ENCODE peak calls at places on chromosomes 1 and 21, in five cellular contexts. J is H9, W is neuronal stem cell, D is H1, M is IMR-90. U is an unnamed sample.

GRCh38 chr1:217106231-217106630 is 383.0 kb upstream of the ESRRG start:
- DNase-seq in J (no peak), W (no peak), D (no peak), M (peak), U (no peak)

GRCh38 chr1:69982992-69983391 is 222.4 kb downstream of the LRRC40 start:
- DNase-seq in J (no peak), W (no peak), D (no peak), M (peak), U (peak)

GRCh38 chr1:23168079-23168461 is 586 bp downstream of the LUZP1 start:
- DNase-seq in J (peak), W (no peak), D (no peak), M (no peak), U (no peak)

GRCh38 chr1:230109871-230110667 is 43.0 kb downstream of the GALNT2 start:
- DNase-seq in J (no peak), W (no peak), D (no peak), M (peak), U (peak)

GRCh38 chr1:77672374-77672773 is 10.1 kb downstream of the ZZZ3 start:
- DNase-seq in J (no peak), W (no peak), D (no peak), M (no peak), U (no peak)

GRCh38 chr1:74415935-74416334 is 96.5 kb downstream of the LRRC53 start:
- DNase-seq in J (no peak), W (no peak), D (no peak), M (no peak), U (no peak)

GRCh38 chr1:175077356-175078030 is 9.9 kb downstream of the TNN start:
- DNase-seq in J (no peak), W (no peak), D (no peak), M (no peak), U (no peak)

GRCh38 chr1:18934205-18935000 is 22.1 kb downstream of the IFFO2 start:
- DNase-seq in J (no peak), W (no peak), D (no peak), M (no peak), U (no peak)

GRCh38 chr1:213783273-213783672 is 204.5 kb upstream of the PROX1 start:
- DNase-seq in J (no peak), W (no peak), D (no peak), M (no peak), U (no peak)

GRCh38 chr1:205438213-205439158 is 16.6 kb upstream of the LEMD1 start:
- DNase-seq in J (no peak), W (no peak), D (peak), M (peak), U (peak)

GRCh38 chr1:151146072-151146415 is 387 bp downstream of the SEMA6C start:
- DNase-seq in J (no peak), W (no peak), D (no peak), M (no peak), U (no peak)

GRCh38 chr21:25550352-25550751 is 56.9 kb downstream of the MRPL39 start:
- DNase-seq in J (no peak), W (no peak), D (no peak), M (no peak), U (no peak)

GRCh38 chr1:167693425-167694045 is 28.2 kb upstream of the MPZL1 start:
- DNase-seq in J (no peak), W (no peak), D (no peak), M (no peak), U (no peak)

GRCh38 chr1:113219828-113220227 is 146.8 kb downstream of the LRIG2 start:
- DNase-seq in J (no peak), W (no peak), D (no peak), M (no peak), U (no peak)
- H2BK5ac ChIP-seq in J (no peak), W (no peak), D (no peak), M (no peak), U (no peak)

GRCh38 chr1:241521718-241522117 is 2.2 kb upstream of the FH start:
- DNase-seq in J (no peak), W (no peak), D (no peak), M (no peak), U (no peak)

GRCh38 chr1:241525026-241525425 is 5.5 kb upstream of the FH start:
- DNase-seq in J (no peak), W (no peak), D (no peak), M (no peak), U (no peak)

GRCh38 chr1:241518447-241519307 is 878 bp downstream of the FH start:
- DNase-seq in J (peak), W (no peak), D (peak), M (peak), U (peak)

GRCh38 chr1:241520080-241520465 is 518 bp upstream of the FH start:
- DNase-seq in J (no peak), W (no peak), D (no peak), M (no peak), U (no peak)

DNA sequence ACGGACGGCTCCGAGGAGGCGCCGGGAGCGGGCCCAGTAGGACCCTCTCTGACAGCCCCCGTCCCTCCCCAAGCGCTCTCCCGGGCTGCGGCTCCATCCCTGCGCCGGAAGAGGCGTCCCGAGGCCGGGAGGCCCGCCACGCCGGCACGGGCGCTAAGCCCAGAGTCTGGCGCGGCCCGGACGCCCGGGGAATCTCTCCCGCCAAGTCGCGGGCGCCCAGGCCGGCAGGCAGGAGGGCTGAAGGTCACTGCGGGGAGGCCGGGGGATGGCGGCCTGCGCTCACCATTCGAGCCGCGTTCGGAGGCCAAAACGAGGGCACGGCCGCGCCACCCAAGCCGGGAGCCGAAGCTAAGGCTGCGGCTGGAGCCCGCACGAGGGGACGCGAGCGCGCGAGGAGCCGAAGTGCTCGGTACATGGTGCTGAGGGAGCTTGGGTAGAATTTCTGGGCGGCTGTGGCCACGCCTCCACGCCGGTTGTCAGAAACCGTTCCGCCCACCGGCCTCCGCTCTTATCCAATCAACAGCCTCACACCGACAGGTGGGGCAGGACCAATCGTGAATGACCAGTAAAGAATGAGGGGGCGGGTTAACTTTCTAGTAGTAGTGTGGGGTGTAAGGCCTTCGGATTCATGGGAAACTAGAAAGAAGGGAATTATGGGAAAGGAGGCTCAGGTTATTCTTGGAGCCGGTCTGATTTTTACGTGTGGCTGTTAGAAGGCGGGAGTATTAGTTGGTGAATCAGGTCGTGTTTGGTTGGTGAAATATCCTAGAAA is at the start of gene FH:
- DNase-seq in J (peak), W (peak), D (peak), M (peak), U (peak)
- H4K91ac ChIP-seq in J (no peak), W (no peak), D (peak), M (peak), U (peak)

GRCh38 chr1:232132572-232132971 is 497.4 kb downstream of the SIPA1L2 start:
- DNase-seq in J (no peak), W (no peak), D (no peak), M (no peak), U (no peak)

GRCh38 chr1:232134365-232134764 is 495.6 kb downstream of the SIPA1L2 start:
- DNase-seq in J (no peak), W (no peak), D (no peak), M (no peak), U (no peak)

GRCh38 chr1:232130815-232131474 is 499.0 kb downstream of the SIPA1L2 start:
- DNase-seq in J (no peak), W (no peak), D (no peak), M (no peak), U (no peak)

GRCh38 chr1:232136136-232136535 is 493.8 kb downstream of the SIPA1L2 start:
- DNase-seq in J (no peak), W (no peak), D (no peak), M (no peak), U (no peak)

DNA sequence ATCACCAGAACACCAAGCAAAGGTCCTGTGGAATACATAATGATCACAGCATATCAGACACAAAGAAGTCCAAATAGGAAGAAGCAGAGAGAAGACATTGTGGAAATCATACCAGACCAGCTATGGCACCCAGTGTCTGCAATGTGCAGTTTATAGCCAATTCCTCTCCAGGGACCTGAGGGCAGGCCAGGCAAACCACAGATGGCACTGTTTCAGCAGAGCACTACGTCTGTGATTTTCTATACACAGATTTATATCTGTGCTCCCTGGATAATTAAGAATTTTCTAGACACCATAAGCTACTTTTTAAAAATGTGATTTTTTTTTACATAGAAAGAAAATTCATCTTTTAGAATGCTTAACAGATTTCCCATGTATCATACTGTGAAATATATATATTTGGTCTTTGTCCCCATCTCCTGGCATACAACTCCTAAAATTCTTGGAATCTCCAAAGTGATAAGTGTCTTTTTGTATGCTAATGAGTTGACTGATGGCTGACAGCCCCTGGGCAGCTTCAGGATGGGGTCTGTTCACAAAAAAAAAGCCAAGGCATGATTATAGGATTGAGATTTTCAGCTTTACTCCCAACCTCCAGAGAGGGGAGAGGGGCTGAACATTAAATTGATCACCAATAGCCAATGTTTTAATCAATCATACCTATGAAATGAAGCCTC is 498.1 kb downstream of the SIPA1L2 start:
- DNase-seq in J (no peak), W (no peak), D (no peak), M (no peak), U (no peak)
- H2BK15ac ChIP-seq in J (no peak), W (no peak), D (no peak), M (no peak), U (no peak)

GRCh38 chr21:26782349-26782748 is 62.9 kb downstream of the ADAMTS1 start:
- DNase-seq in J (no peak), W (no peak), D (no peak), M (no peak), U (no peak)

GRCh38 chr21:26777166-26777565 is 68.0 kb downstream of the ADAMTS1 start:
- DNase-seq in J (no peak), W (no peak), D (no peak), M (peak), U (no peak)

GRCh38 chr21:26773058-26773457 is 72.2 kb downstream of the ADAMTS1 start:
- DNase-seq in J (no peak), W (no peak), D (no peak), M (no peak), U (no peak)

GRCh38 chr21:26781331-26781730 is 63.9 kb downstream of the ADAMTS1 start:
- DNase-seq in J (no peak), W (no peak), D (no peak), M (no peak), U (no peak)

DNA sequence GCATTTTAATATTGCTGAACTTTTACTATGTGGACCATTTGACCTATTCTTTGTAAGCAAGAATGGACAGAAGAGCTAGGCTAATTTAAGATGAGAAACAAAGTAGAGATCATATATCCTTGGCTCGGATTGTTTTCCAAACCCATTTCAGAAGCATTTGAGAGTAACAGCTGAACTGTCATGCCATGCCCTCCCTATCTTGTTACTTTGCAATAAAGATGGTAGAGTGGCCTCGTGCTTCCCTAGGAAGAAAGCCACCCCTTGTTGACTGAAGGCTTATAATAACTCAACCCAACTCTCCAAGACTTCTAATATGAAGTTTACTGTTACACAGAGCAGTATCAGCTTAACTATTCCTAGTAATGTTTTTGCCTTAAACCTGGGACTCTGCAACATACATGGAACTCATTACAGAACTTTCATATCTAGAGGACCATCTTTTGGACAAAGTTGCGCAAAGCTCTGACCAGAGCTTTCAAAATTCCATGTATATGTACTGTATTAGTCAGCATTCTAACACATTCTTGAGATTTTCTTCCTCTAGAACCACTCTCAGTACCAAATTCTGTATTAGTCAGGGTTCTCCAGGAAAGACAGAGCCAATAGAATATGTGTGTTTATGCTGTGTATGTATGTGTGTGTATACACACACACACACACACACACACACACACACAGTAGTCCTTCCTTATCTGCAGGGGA is 68.7 kb downstream of the ADAMTS1 start:
- DNase-seq in J (no peak), W (no peak), D (no peak), M (peak), U (peak)
- H2BK5ac ChIP-seq in J (no peak), W (no peak), D (no peak), M (peak), U (no peak)

DNA sequence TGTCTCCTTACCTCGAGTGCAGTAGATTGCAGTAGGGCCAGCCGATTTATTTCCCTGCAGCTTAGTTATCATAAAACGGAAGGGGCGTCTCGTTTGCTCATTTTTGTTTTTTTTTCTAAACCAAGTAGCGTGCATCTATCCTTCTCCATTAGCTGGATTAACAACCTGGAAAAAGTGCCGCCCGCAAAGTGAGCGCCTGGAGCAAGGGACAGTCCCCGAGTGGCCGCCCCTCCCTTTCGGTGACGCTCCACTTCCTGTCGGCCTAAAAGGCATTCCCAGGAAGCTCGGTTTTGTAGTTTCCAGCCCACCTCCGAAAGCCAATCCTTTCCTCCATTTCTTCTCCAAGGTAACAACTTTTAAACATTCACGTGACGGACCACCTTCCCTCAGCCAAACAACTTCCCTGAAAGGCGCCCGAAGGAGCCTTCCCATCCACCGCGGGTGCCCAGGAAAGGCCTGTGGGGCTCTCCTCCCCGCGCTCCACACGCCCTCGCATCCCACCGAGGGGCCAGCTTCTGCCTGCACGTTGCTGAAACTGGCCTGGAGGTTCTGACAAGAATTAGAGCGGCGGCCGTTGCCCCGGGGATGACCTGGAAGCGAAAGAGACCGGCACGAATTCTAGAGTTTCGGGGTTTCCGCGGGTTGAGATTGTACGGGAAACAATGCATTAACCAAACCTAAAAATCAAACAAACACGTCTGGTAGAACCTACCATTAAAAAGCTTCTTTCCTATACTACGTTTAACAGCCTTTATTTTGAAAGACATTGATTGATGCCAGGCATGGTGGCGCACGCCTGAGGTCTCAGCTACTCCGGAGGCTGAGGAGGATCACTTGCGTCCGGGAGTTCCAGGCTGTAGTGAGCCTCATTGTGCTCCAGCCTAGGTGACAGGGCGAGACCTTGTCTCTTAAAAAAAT is at the start of gene EXTL2:
- DNase-seq in J (peak), W (peak), D (peak), M (peak), U (peak)
- H4K91ac ChIP-seq in J (no peak), W (no peak), D (peak), M (peak), U (peak)

DNA sequence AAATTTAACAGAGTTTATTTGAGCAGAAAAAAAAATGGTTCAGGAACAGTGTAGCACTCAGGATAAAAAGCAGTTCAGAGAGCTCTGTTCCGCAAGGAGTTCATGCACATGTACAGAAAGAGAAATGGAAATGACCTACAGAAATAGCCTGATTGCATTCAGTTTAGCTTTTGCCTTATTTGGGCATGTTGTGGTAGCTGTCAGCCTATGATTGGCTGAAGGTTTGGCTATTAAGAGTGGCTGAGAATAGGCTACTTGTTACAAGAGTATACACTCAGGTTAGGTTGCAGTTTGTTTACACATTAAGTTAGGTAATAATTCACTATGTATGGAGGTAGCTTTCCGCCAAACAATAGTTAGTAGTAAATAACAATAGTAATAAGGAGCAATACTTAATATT is 511.0 kb upstream of the TMPRSS15 start:
- DNase-seq in J (no peak), W (no peak), D (no peak), M (no peak), U (no peak)
- H2BK15ac ChIP-seq in J (no peak), W (no peak), D (no peak), M (no peak), U (no peak)

DNA sequence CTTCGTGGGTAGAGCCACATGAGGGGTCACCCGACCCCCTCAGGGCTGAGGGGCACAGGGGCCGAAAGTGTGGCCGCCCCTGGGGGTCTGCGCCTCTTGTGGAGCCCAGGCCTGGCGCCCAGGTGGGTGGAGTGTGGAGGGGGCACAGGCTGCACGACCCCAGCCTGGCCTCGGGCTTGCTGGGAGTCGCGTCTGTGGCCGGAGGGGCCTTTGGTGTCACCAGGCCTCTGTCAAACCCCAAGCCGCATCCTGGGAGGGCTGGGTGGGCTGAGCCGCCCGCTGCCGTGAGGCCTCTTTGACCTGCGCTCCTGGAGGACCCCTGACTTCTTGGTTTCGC is 60.7 kb downstream of the FAAP20 start:
- DNase-seq in J (no peak), W (no peak), D (no peak), M (no peak), U (no peak)
- H2BK5ac ChIP-seq in J (no peak), W (no peak), D (peak), M (peak), U (no peak)